ENCODE peak calls at places on chromosomes 5 and 9, in nine cellular contexts. E is Peyer's patch; M is heart left ventricle; O is CD8-positive, alpha-beta T cell; N is neural progenitor cell; C is stomach; J is adrenal gland; Z is WERI-Rb-1; L is astrocyte. T is an unnamed sample.

GRCh38 chr5:137185193-137185592 is 313.9 kb downstream of the SPOCK1 start:
- DNase-seq in E (no peak), M (no peak), O (no peak), N (no peak), C (no peak), J (no peak), Z (peak), L (no peak), T (no peak)

GRCh38 chr5:137498736-137499505 is at the start of gene SPOCK1:
- DNase-seq in E (peak), M (peak), O (peak), N (peak), C (peak), J (peak), Z (peak), L (peak), T (peak)

GRCh38 chr5:179368806-179369529 is 23.7 kb upstream of the ADAMTS2 start:
- DNase-seq in E (peak), M (no peak), O (no peak), N (no peak), C (no peak), J (no peak), Z (no peak), L (no peak), T (peak)

GRCh38 chr9:27726244-27727141 is 153.2 kb upstream of the C9orf72 start:
- DNase-seq in E (no peak), M (peak), O (peak), N (peak), C (peak), J (peak), Z (peak), L (peak), T (no peak)

GRCh38 chr9:136577941-136578619 is 32.2 kb upstream of the NOTCH1 start:
- DNase-seq in E (no peak), M (no peak), O (no peak), N (no peak), C (no peak), J (no peak), Z (no peak), L (no peak), T (peak)

GRCh38 chr9:25716220-25716872 is 38.1 kb upstream of the TUSC1 start:
- DNase-seq in E (no peak), M (peak), O (no peak), N (peak), C (peak), J (no peak), Z (no peak), L (peak), T (no peak)

GRCh38 chr5:142929602-142930001 is 159.4 kb downstream of the ARHGAP26 start:
- DNase-seq in E (no peak), M (peak), O (peak), N (no peak), C (no peak), J (no peak), Z (no peak), L (no peak), T (no peak)

GRCh38 chr5:128201065-128201926 is 117.7 kb downstream of the SLC12A2 start:
- DNase-seq in E (peak), M (peak), O (peak), N (peak), C (peak), J (peak), Z (peak), L (peak), T (peak)

GRCh38 chr9:5608298-5609254 is 20.3 kb upstream of the RIC1 start:
- DNase-seq in E (no peak), M (no peak), O (no peak), N (no peak), C (no peak), J (no peak), Z (no peak), L (no peak), T (no peak)

GRCh38 chr5:1268056-1268455 is 26.8 kb downstream of the TERT start:
- DNase-seq in E (no peak), M (no peak), O (no peak), N (no peak), C (no peak), J (no peak), Z (no peak), L (no peak), T (no peak)
- H3K27ac ChIP-seq in E (no peak), M (no peak), O (no peak), N (no peak), C (no peak), J (no peak), Z (no peak), L (no peak), T (no peak)

DNA sequence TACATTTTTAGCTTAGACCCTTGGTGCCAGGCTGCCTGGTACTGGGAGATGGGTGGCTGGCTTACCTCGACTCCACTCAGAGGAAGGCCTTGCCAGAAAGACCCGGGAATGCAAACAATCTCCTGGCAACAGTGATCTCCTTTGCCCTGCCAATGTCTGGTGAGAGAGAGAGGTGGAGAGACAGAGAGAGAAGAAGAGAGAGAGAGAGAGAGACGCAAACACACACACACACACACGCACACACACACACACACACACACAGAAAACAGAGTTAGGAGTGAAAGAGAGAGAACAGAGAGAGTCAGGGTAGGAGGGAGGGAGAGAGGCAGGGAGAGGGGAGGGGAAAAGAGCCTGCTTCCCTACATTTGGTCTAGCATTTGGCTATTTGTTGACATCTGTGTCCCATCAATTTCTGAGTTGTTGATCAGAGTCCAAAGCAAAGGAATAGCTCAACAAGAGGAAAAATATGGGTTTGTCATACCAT is 181.6 kb upstream of the MAP1B start:
- DNase-seq in E (no peak), M (peak), O (no peak), N (no peak), C (no peak), J (no peak), Z (no peak), L (peak), T (no peak)
- H3K27ac ChIP-seq in E (no peak), M (peak), O (no peak), N (no peak), C (peak), J (no peak), Z (no peak), L (peak), T (no peak)

GRCh38 chr5:135269828-135270545 is 129.0 kb downstream of the MACROH2A1 start:
- DNase-seq in E (no peak), M (no peak), O (no peak), N (no peak), C (no peak), J (no peak), Z (peak), L (peak), T (no peak)

GRCh38 chr5:135266301-135266630 is 132.8 kb downstream of the MACROH2A1 start:
- DNase-seq in E (no peak), M (no peak), O (no peak), N (no peak), C (no peak), J (no peak), Z (no peak), L (no peak), T (no peak)

GRCh38 chr5:135266975-135267374 is 132.1 kb downstream of the MACROH2A1 start:
- DNase-seq in E (no peak), M (no peak), O (no peak), N (no peak), C (no peak), J (no peak), Z (no peak), L (peak), T (no peak)

GRCh38 chr5:135271533-135272310 is 127.3 kb downstream of the MACROH2A1 start:
- DNase-seq in E (no peak), M (no peak), O (no peak), N (peak), C (no peak), J (no peak), Z (peak), L (peak), T (no peak)

DNA sequence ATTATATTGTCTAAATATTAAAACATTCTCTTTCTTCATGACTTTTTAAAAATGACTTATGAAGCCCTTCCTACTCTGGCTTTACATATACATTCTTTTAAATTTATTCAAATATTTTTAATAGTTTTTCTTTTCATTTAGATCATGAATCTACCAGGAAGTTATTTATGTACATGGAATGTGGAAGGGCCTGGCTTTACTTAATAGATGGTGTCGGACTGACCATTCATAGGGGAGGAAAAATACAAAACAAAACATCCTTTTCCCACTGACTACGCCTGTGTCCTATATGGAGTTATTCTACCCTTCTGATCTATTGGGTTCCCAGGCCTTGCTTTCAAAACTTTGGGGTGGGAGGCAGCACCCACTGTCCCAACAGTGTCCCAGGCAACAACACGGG is 129.8 kb downstream of the MACROH2A1 start:
- DNase-seq in E (no peak), M (no peak), O (no peak), N (no peak), C (no peak), J (no peak), Z (no peak), L (no peak), T (no peak)
- H3K27ac ChIP-seq in E (no peak), M (peak), O (no peak), N (no peak), C (peak), J (no peak), Z (peak), L (peak), T (no peak)

GRCh38 chr5:75446068-75446467 is 65.4 kb downstream of the CERT1 start:
- DNase-seq in E (no peak), M (no peak), O (no peak), N (no peak), C (no peak), J (no peak), Z (no peak), L (no peak), T (no peak)
- H3K27ac ChIP-seq in E (no peak), M (no peak), O (no peak), N (no peak), C (no peak), J (no peak), Z (no peak), L (no peak), T (no peak)

GRCh38 chr9:101836021-101836420 is 97.6 kb upstream of the GRIN3A start:
- DNase-seq in E (no peak), M (no peak), O (no peak), N (no peak), C (no peak), J (no peak), Z (no peak), L (no peak), T (no peak)

DNA sequence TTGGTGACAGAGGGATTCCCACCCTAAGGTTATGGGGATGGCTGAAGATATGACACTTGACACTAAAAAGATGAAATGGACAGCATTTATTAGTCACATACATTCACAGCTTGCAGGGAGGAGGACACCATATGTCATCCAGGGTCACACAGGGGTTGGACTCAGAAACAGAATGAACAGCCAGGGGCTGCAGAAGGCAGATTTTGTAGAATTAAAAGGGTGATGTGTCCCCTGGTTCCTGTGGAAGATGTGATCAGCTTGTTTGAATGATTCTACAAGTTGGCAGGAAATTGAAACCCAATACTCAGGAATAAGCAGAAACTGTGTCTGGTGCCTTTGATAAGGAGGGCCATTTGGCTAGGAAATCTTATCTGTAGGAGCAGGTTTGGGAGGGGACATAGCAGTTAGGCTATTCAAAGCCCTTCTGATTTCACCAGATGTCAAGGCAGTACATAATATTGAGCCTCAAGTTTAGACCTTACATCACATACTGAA is 102.3 kb upstream of the GRIN3A start:
- DNase-seq in E (no peak), M (no peak), O (no peak), N (no peak), C (no peak), J (no peak), Z (no peak), L (no peak), T (no peak)
- H3K27ac ChIP-seq in E (no peak), M (no peak), O (no peak), N (no peak), C (no peak), J (no peak), Z (no peak), L (no peak), T (no peak)

DNA sequence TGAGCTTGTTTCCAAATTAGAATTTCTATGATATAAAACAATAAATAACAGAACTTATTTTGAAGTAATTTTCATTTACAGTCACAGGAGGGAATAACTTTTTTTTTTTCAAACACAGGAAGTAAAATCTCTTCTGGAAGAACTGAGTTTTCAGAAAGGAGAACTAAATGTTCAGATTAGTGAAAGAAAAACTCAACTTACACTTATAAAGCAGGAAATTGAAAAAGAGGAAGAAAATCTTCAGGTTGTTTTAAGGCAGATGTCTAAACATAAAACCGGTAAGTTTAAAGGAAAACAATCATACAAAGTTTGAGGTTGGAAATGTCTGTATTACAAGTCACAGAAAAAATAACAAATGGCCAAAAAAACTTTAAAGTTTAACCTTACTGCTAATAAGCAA is 41.6 kb downstream of the RAB14 start:
- DNase-seq in E (no peak), M (no peak), O (no peak), N (no peak), C (no peak), J (no peak), Z (no peak), L (no peak), T (no peak)
- H3K27ac ChIP-seq in E (no peak), M (no peak), O (no peak), N (no peak), C (no peak), J (no peak), Z (no peak), L (no peak), T (no peak)

GRCh38 chr5:116951217-116951616 is 376.6 kb upstream of the SEMA6A start:
- DNase-seq in E (no peak), M (no peak), O (no peak), N (no peak), C (no peak), J (no peak), Z (no peak), L (no peak), T (no peak)
- H3K27ac ChIP-seq in E (no peak), M (no peak), O (no peak), N (no peak), C (no peak), J (no peak), Z (no peak), L (no peak), T (no peak)

GRCh38 chr9:21504894-21505293 is 22.8 kb upstream of the IFNE start:
- DNase-seq in E (no peak), M (no peak), O (no peak), N (no peak), C (no peak), J (no peak), Z (no peak), L (no peak), T (no peak)

GRCh38 chr9:21506910-21507795 is 25.0 kb upstream of the IFNE start:
- DNase-seq in E (no peak), M (no peak), O (no peak), N (no peak), C (no peak), J (no peak), Z (no peak), L (peak), T (no peak)

GRCh38 chr9:21502586-21502985 is 20.5 kb upstream of the IFNE start:
- DNase-seq in E (no peak), M (no peak), O (no peak), N (no peak), C (no peak), J (no peak), Z (no peak), L (no peak), T (no peak)

GRCh38 chr9:21504113-21504512 is 22.0 kb upstream of the IFNE start:
- DNase-seq in E (no peak), M (no peak), O (no peak), N (no peak), C (no peak), J (no peak), Z (no peak), L (no peak), T (no peak)

DNA sequence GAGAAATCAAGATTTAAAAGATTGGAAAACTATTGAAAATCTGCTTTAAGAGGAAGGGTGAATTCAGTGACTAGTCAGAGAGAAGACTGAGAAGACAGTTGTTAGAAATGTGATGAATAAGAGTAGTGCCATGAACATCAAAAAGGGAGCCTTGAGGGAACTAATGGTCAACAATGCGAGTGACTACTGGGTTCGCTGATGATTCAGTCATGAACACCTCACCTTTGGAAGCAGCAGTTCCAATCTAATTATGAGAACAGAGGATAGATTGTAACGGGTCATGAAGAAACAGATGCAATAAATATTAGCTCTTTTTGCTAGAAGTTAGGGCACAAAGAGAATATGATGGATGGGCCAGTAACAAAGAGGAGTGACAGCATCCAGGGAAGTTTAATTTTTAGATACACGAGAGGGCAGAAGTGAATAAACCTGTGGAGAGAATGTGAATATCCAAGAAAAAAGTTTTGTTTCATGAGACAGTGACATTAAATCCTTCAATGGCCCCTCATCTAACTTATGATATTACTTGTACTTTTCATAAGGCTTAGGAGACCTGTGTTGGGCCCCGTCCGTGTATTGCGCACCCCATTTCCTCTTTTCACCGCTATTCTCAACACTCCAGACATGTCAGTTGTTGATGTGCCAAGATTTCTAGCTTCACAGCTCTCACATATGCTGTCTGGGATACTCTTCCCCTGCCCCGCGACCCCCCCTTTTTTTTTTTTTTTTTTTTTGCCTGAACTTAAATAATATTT is 23.5 kb upstream of the IFNE start:
- DNase-seq in E (no peak), M (no peak), O (no peak), N (no peak), C (no peak), J (no peak), Z (no peak), L (peak), T (no peak)
- H3K27ac ChIP-seq in E (no peak), M (no peak), O (no peak), N (no peak), C (no peak), J (no peak), Z (no peak), L (peak), T (no peak)

GRCh38 chr9:20256284-20256948 is 365.9 kb downstream of the MLLT3 start:
- DNase-seq in E (no peak), M (no peak), O (no peak), N (no peak), C (no peak), J (no peak), Z (no peak), L (no peak), T (no peak)
- H3K27ac ChIP-seq in E (no peak), M (no peak), O (no peak), N (no peak), C (no peak), J (no peak), Z (no peak), L (no peak), T (no peak)

GRCh38 chr5:126377444-126377843 is 45.8 kb upstream of the GRAMD2B start:
- DNase-seq in E (no peak), M (no peak), O (no peak), N (no peak), C (no peak), J (no peak), Z (no peak), L (peak), T (no peak)
- H3K27ac ChIP-seq in E (no peak), M (no peak), O (no peak), N (no peak), C (no peak), J (no peak), Z (no peak), L (no peak), T (no peak)

T was measured in kidney.